ENCODE peak calls at places on chromosomes 7 and 10, in ten cellular contexts. One of them, this sample, is unnamed.

GRCh38 chr10:1548596-1548995 is 188.7 kb downstream of the ADARB2 start:
- DNase-seq in heart left ventricle: no peak
- DNase-seq in fibroblast of the aortic adventitia: no peak
- DNase-seq in GM23338: no peak
- DNase-seq in CD8-positive, alpha-beta T cell: no peak
- DNase-seq in astrocyte: no peak
- DNase-seq in mucosa of descending colon: no peak
- DNase-seq in astrocyte of the spinal cord: no peak
- DNase-seq in heart right ventricle: no peak
- DNase-seq in left ventricle myocardium inferior: no peak
- DNase-seq in this sample: no peak

GRCh38 chr7:96017877-96018276 is 245.5 kb downstream of the DYNC1I1 start:
- DNase-seq in heart left ventricle: no peak
- DNase-seq in fibroblast of the aortic adventitia: no peak
- DNase-seq in GM23338: no peak
- DNase-seq in CD8-positive, alpha-beta T cell: no peak
- DNase-seq in astrocyte: no peak
- DNase-seq in mucosa of descending colon: no peak
- DNase-seq in astrocyte of the spinal cord: no peak
- DNase-seq in heart right ventricle: no peak
- DNase-seq in left ventricle myocardium inferior: no peak
- DNase-seq in this sample: no peak

GRCh38 chr10:126518186-126519080 is 130.2 kb upstream of the ADAM12 start:
- DNase-seq in heart left ventricle: no peak
- DNase-seq in fibroblast of the aortic adventitia: no peak
- DNase-seq in GM23338: no peak
- DNase-seq in CD8-positive, alpha-beta T cell: no peak
- DNase-seq in astrocyte: no peak
- DNase-seq in mucosa of descending colon: no peak
- DNase-seq in astrocyte of the spinal cord: no peak
- DNase-seq in heart right ventricle: no peak
- DNase-seq in left ventricle myocardium inferior: no peak
- DNase-seq in this sample: no peak

GRCh38 chr10:132489053-132489703 is 48.4 kb upstream of the INPP5A start:
- DNase-seq in heart left ventricle: peak
- DNase-seq in fibroblast of the aortic adventitia: peak
- DNase-seq in GM23338: no peak
- DNase-seq in CD8-positive, alpha-beta T cell: no peak
- DNase-seq in astrocyte: peak
- DNase-seq in mucosa of descending colon: no peak
- DNase-seq in astrocyte of the spinal cord: peak
- DNase-seq in heart right ventricle: no peak
- DNase-seq in left ventricle myocardium inferior: no peak
- DNase-seq in this sample: peak

GRCh38 chr7:93821463-93821862 is 69.1 kb downstream of the TFPI2 start:
- DNase-seq in heart left ventricle: no peak
- DNase-seq in fibroblast of the aortic adventitia: no peak
- DNase-seq in GM23338: no peak
- DNase-seq in CD8-positive, alpha-beta T cell: no peak
- DNase-seq in astrocyte: no peak
- DNase-seq in mucosa of descending colon: no peak
- DNase-seq in astrocyte of the spinal cord: no peak
- DNase-seq in heart right ventricle: no peak
- DNase-seq in left ventricle myocardium inferior: no peak
- DNase-seq in this sample: no peak

GRCh38 chr7:23542752-23543151 is 11.0 kb upstream of the TRA2A start:
- DNase-seq in heart left ventricle: no peak
- DNase-seq in fibroblast of the aortic adventitia: no peak
- DNase-seq in GM23338: no peak
- DNase-seq in CD8-positive, alpha-beta T cell: no peak
- DNase-seq in astrocyte: no peak
- DNase-seq in mucosa of descending colon: no peak
- DNase-seq in astrocyte of the spinal cord: no peak
- DNase-seq in heart right ventricle: no peak
- DNase-seq in left ventricle myocardium inferior: no peak
- DNase-seq in this sample: no peak

GRCh38 chr7:80725181-80725611 is 86.8 kb downstream of the CD36 start:
- DNase-seq in heart left ventricle: no peak
- DNase-seq in fibroblast of the aortic adventitia: no peak
- DNase-seq in GM23338: no peak
- DNase-seq in CD8-positive, alpha-beta T cell: no peak
- DNase-seq in astrocyte: no peak
- DNase-seq in mucosa of descending colon: no peak
- DNase-seq in astrocyte of the spinal cord: no peak
- DNase-seq in heart right ventricle: no peak
- DNase-seq in left ventricle myocardium inferior: no peak
- DNase-seq in this sample: no peak

GRCh38 chr7:22728416-22729029 is 1.5 kb downstream of the IL6 start:
- DNase-seq in heart left ventricle: no peak
- DNase-seq in fibroblast of the aortic adventitia: peak
- DNase-seq in GM23338: peak
- DNase-seq in CD8-positive, alpha-beta T cell: no peak
- DNase-seq in astrocyte: peak
- DNase-seq in mucosa of descending colon: no peak
- DNase-seq in astrocyte of the spinal cord: peak
- DNase-seq in heart right ventricle: no peak
- DNase-seq in left ventricle myocardium inferior: no peak
- DNase-seq in this sample: no peak

GRCh38 chr10:58775960-58776574 is 263.4 kb downstream of the BICC1 start:
- DNase-seq in heart left ventricle: peak
- DNase-seq in fibroblast of the aortic adventitia: peak
- DNase-seq in GM23338: peak
- DNase-seq in CD8-positive, alpha-beta T cell: no peak
- DNase-seq in astrocyte: peak
- DNase-seq in mucosa of descending colon: no peak
- DNase-seq in astrocyte of the spinal cord: peak
- DNase-seq in heart right ventricle: peak
- DNase-seq in left ventricle myocardium inferior: no peak
- DNase-seq in this sample: no peak

GRCh38 chr10:42367532-42368230 is 270.7 kb downstream of the ZNF33B start:
- DNase-seq in heart left ventricle: peak
- DNase-seq in fibroblast of the aortic adventitia: peak
- DNase-seq in GM23338: peak
- DNase-seq in CD8-positive, alpha-beta T cell: peak
- DNase-seq in astrocyte: peak
- DNase-seq in mucosa of descending colon: peak
- DNase-seq in astrocyte of the spinal cord: peak
- DNase-seq in heart right ventricle: peak
- DNase-seq in left ventricle myocardium inferior: peak
- DNase-seq in this sample: peak
- H3K4me3 ChIP-seq in heart left ventricle: peak
- H3K4me3 ChIP-seq in fibroblast of the aortic adventitia: peak
- H3K4me3 ChIP-seq in GM23338: peak
- H3K4me3 ChIP-seq in CD8-positive, alpha-beta T cell: no peak
- H3K4me3 ChIP-seq in astrocyte: peak
- H3K4me3 ChIP-seq in mucosa of descending colon: no peak
- H3K4me3 ChIP-seq in astrocyte of the spinal cord: peak
- H3K4me3 ChIP-seq in heart right ventricle: peak
- H3K4me3 ChIP-seq in left ventricle myocardium inferior: peak
- H3K4me3 ChIP-seq in this sample: peak

GRCh38 chr7:101722247-101722646 is 93.2 kb upstream of the MYL10 start:
- DNase-seq in heart left ventricle: no peak
- DNase-seq in fibroblast of the aortic adventitia: no peak
- DNase-seq in GM23338: no peak
- DNase-seq in CD8-positive, alpha-beta T cell: no peak
- DNase-seq in astrocyte: no peak
- DNase-seq in mucosa of descending colon: peak
- DNase-seq in astrocyte of the spinal cord: no peak
- DNase-seq in heart right ventricle: no peak
- DNase-seq in left ventricle myocardium inferior: no peak
- DNase-seq in this sample: no peak
- H3K4me3 ChIP-seq in heart left ventricle: no peak
- H3K4me3 ChIP-seq in fibroblast of the aortic adventitia: no peak
- H3K4me3 ChIP-seq in GM23338: no peak
- H3K4me3 ChIP-seq in CD8-positive, alpha-beta T cell: no peak
- H3K4me3 ChIP-seq in astrocyte: no peak
- H3K4me3 ChIP-seq in mucosa of descending colon: no peak
- H3K4me3 ChIP-seq in astrocyte of the spinal cord: no peak
- H3K4me3 ChIP-seq in heart right ventricle: no peak
- H3K4me3 ChIP-seq in left ventricle myocardium inferior: no peak
- H3K4me3 ChIP-seq in this sample: no peak

GRCh38 chr7:101644879-101645278 is 15.8 kb upstream of the MYL10 start:
- DNase-seq in heart left ventricle: no peak
- DNase-seq in fibroblast of the aortic adventitia: no peak
- DNase-seq in GM23338: no peak
- DNase-seq in CD8-positive, alpha-beta T cell: no peak
- DNase-seq in astrocyte: no peak
- DNase-seq in mucosa of descending colon: no peak
- DNase-seq in astrocyte of the spinal cord: no peak
- DNase-seq in heart right ventricle: no peak
- DNase-seq in left ventricle myocardium inferior: no peak
- DNase-seq in this sample: no peak

GRCh38 chr7:101645951-101646350 is 16.9 kb upstream of the MYL10 start:
- DNase-seq in heart left ventricle: no peak
- DNase-seq in fibroblast of the aortic adventitia: no peak
- DNase-seq in GM23338: no peak
- DNase-seq in CD8-positive, alpha-beta T cell: no peak
- DNase-seq in astrocyte: no peak
- DNase-seq in mucosa of descending colon: no peak
- DNase-seq in astrocyte of the spinal cord: no peak
- DNase-seq in heart right ventricle: no peak
- DNase-seq in left ventricle myocardium inferior: no peak
- DNase-seq in this sample: no peak

GRCh38 chr7:101651116-101651515 is 22.0 kb upstream of the MYL10 start:
- DNase-seq in heart left ventricle: no peak
- DNase-seq in fibroblast of the aortic adventitia: no peak
- DNase-seq in GM23338: no peak
- DNase-seq in CD8-positive, alpha-beta T cell: no peak
- DNase-seq in astrocyte: no peak
- DNase-seq in mucosa of descending colon: no peak
- DNase-seq in astrocyte of the spinal cord: no peak
- DNase-seq in heart right ventricle: no peak
- DNase-seq in left ventricle myocardium inferior: no peak
- DNase-seq in this sample: no peak

DNA sequence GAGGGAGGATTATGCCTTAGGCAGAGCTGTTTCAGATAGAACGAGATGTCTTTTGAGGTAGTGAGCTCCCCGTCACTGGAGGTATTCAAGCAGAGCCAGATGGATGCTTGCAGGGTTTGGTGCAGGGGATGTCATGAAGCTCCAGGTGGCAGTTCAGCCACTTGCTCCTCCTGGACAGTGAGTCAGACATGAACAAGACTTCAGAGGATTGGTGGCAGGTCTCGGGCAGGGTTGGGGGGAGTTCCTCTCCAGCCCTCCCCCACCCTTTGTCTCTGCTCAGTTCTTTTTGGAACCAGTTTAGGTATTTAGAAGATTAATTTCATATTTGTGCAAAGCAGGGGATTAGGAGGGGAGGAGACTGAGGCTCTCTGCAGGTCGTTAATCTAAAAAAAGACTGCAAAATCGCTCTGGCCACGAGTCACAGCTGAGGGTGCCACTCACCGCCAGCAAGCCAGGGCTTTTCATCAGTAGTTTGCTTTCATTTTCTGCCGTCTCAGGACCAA is 21.5 kb upstream of the MYL10 start:
- DNase-seq in heart left ventricle: no peak
- DNase-seq in fibroblast of the aortic adventitia: peak
- DNase-seq in GM23338: no peak
- DNase-seq in CD8-positive, alpha-beta T cell: no peak
- DNase-seq in astrocyte: no peak
- DNase-seq in mucosa of descending colon: no peak
- DNase-seq in astrocyte of the spinal cord: no peak
- DNase-seq in heart right ventricle: no peak
- DNase-seq in left ventricle myocardium inferior: no peak
- DNase-seq in this sample: no peak
- H3K4me3 ChIP-seq in heart left ventricle: no peak
- H3K4me3 ChIP-seq in fibroblast of the aortic adventitia: no peak
- H3K4me3 ChIP-seq in GM23338: no peak
- H3K4me3 ChIP-seq in CD8-positive, alpha-beta T cell: no peak
- H3K4me3 ChIP-seq in astrocyte: no peak
- H3K4me3 ChIP-seq in mucosa of descending colon: no peak
- H3K4me3 ChIP-seq in astrocyte of the spinal cord: no peak
- H3K4me3 ChIP-seq in heart right ventricle: no peak
- H3K4me3 ChIP-seq in left ventricle myocardium inferior: no peak
- H3K4me3 ChIP-seq in this sample: no peak

GRCh38 chr7:24720283-24720682 is 37.0 kb downstream of the GSDME start:
- DNase-seq in heart left ventricle: no peak
- DNase-seq in fibroblast of the aortic adventitia: no peak
- DNase-seq in GM23338: no peak
- DNase-seq in CD8-positive, alpha-beta T cell: no peak
- DNase-seq in astrocyte: no peak
- DNase-seq in mucosa of descending colon: no peak
- DNase-seq in astrocyte of the spinal cord: no peak
- DNase-seq in heart right ventricle: no peak
- DNase-seq in left ventricle myocardium inferior: no peak
- DNase-seq in this sample: no peak
- H3K4me3 ChIP-seq in heart left ventricle: no peak
- H3K4me3 ChIP-seq in fibroblast of the aortic adventitia: no peak
- H3K4me3 ChIP-seq in GM23338: no peak
- H3K4me3 ChIP-seq in CD8-positive, alpha-beta T cell: no peak
- H3K4me3 ChIP-seq in astrocyte: no peak
- H3K4me3 ChIP-seq in mucosa of descending colon: no peak
- H3K4me3 ChIP-seq in astrocyte of the spinal cord: no peak
- H3K4me3 ChIP-seq in heart right ventricle: no peak
- H3K4me3 ChIP-seq in left ventricle myocardium inferior: no peak
- H3K4me3 ChIP-seq in this sample: no peak

DNA sequence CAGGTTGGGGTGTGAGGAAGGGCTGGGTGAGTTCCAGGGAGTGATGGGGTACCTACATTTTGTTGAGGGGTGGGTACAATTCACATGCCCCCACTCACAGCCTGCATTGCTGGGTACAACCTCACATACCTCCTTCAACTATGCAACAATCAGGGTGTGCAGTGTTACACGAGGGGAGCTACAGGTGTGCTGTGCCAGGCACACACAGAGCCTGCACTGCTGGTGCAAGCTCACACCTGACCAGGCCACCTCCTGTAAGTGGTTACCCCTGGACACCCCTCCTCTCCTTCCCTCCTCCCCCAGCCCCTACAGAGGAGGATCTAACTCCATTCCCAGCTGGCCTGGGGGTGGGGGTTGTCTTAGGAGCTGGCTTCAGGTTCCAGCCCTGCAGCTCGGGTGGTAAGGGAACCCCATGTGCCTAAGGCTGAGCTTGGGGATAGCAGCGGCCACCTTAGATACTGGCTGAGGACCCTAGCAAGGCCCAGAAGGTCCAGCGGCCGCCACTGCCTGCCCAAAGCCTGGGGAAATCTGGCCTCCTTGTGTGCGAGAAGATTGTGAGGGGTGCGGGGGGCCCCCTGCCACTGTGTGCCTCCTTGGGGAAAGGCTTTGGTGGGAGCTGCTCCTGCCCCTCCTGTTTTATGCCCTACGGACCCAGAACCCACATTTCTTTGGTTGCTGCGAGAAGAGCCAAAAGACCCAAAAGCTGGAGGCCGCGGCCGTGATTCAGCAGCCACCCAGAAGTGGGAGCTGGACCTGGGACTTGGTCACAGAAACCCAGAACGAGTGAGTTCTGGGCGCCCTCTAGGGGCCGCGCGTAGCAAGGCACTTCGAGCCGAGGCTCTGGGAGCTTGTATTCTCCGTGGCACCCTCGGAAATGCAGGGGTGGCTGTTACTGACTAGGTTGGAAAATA is 10.8 kb downstream of the TLX1 start:
- DNase-seq in heart left ventricle: peak
- DNase-seq in fibroblast of the aortic adventitia: peak
- DNase-seq in GM23338: peak
- DNase-seq in CD8-positive, alpha-beta T cell: peak
- DNase-seq in astrocyte: peak
- DNase-seq in mucosa of descending colon: peak
- DNase-seq in astrocyte of the spinal cord: peak
- DNase-seq in heart right ventricle: peak
- DNase-seq in left ventricle myocardium inferior: peak
- DNase-seq in this sample: peak
- H3K4me3 ChIP-seq in heart left ventricle: no peak
- H3K4me3 ChIP-seq in fibroblast of the aortic adventitia: no peak
- H3K4me3 ChIP-seq in GM23338: no peak
- H3K4me3 ChIP-seq in CD8-positive, alpha-beta T cell: no peak
- H3K4me3 ChIP-seq in astrocyte: no peak
- H3K4me3 ChIP-seq in mucosa of descending colon: no peak
- H3K4me3 ChIP-seq in astrocyte of the spinal cord: no peak
- H3K4me3 ChIP-seq in heart right ventricle: no peak
- H3K4me3 ChIP-seq in left ventricle myocardium inferior: no peak
- H3K4me3 ChIP-seq in this sample: no peak